ENCODE peak calls at places on chromosome 4, in eight cellular contexts. O is NCI-H69, X is astrocyte of the hippocampus, I is progenitor cell of endocrine pancreas, A is GM12892, C is nephron progenitor cell, Q is hippocampal formation, M is astrocyte of the cerebellum. N is an unnamed sample.

GRCh38 chr4:53640576-53641459 is 49.5 kb upstream of the LNX1 start:
- DNase-seq in I (no peak), X (peak), Q (no peak), M (no peak), A (no peak), C (no peak), O (no peak), N (no peak)

GRCh38 chr4:95231713-95232112 is 317.1 kb downstream of the UNC5C start:
- DNase-seq in O (peak), A (no peak), I (no peak), C (no peak), Q (no peak), X (no peak), M (no peak), N (no peak)

GRCh38 chr4:112752061-112752460 is 115.1 kb downstream of the LARP7 start:
- DNase-seq in M (no peak), X (no peak), Q (no peak), C (no peak), A (no peak), I (no peak), O (no peak), N (no peak)

GRCh38 chr4:48027653-48028052 is 11.1 kb downstream of the NIPAL1 start:
- DNase-seq in M (no peak), I (no peak), C (no peak), X (no peak), O (no peak), A (no peak), Q (no peak), N (no peak)

GRCh38 chr4:78534286-78534955 is 17.1 kb upstream of the ANXA3 start:
- DNase-seq in M (no peak), O (no peak), Q (no peak), C (no peak), X (peak), A (no peak), I (no peak), N (no peak)

GRCh38 chr4:76401654-76402053 is 19.3 kb downstream of the CCDC158 start:
- DNase-seq in I (no peak), A (no peak), C (no peak), O (no peak), X (no peak), M (no peak), Q (no peak), N (no peak)

GRCh38 chr4:27666943-27667342 is 806.3 kb downstream of the STIM2 start:
- DNase-seq in I (no peak), Q (no peak), M (no peak), C (no peak), A (no peak), O (peak), X (no peak), N (peak)

GRCh38 chr4:105050896-105051295 is 95.8 kb upstream of the TET2 start:
- DNase-seq in Q (no peak), C (no peak), X (peak), A (no peak), O (no peak), I (no peak), M (peak), N (no peak)

GRCh38 chr4:123547167-123547817 is 150.7 kb downstream of the SPRY1 start:
- DNase-seq in X (no peak), M (no peak), C (peak), A (no peak), O (peak), I (peak), Q (no peak), N (peak)

GRCh38 chr4:174713821-174714220 is 115.2 kb downstream of the GLRA3 start:
- DNase-seq in I (no peak), C (no peak), X (peak), Q (no peak), A (no peak), O (no peak), M (no peak), N (no peak)

GRCh38 chr4:75673027-75673958 is at the start of gene G3BP2:
- DNase-seq in X (peak), C (peak), I (peak), M (peak), Q (peak), O (peak), A (peak), N (peak)

GRCh38 chr4:119037709-119038463 is 97.7 kb upstream of the MYOZ2 start:
- DNase-seq in Q (no peak), C (no peak), M (no peak), A (no peak), O (no peak), X (no peak), I (no peak), N (no peak)

GRCh38 chr4:38128478-38129451 is 168.6 kb downstream of the PTTG2 start:
- DNase-seq in X (no peak), C (no peak), Q (no peak), I (no peak), M (no peak), A (no peak), O (peak), N (peak)

GRCh38 chr4:154004859-154005520 is 216.1 kb upstream of the SFRP2 start:
- DNase-seq in Q (no peak), X (peak), A (no peak), M (peak), I (no peak), O (no peak), C (no peak), N (no peak)

GRCh38 chr4:80367737-80368136 is 32.2 kb downstream of the CFAP299 start:
- DNase-seq in A (no peak), M (no peak), C (no peak), I (no peak), X (no peak), O (no peak), Q (no peak), N (no peak)

GRCh38 chr4:25913056-25913850 is 767 bp upstream of the SMIM20 start:
- DNase-seq in X (no peak), A (peak), O (peak), Q (no peak), I (no peak), C (no peak), M (no peak), N (no peak)

GRCh38 chr4:89788243-89789072 is 48.5 kb downstream of the SNCA start:
- DNase-seq in Q (no peak), O (peak), C (peak), M (no peak), I (no peak), A (no peak), X (peak), N (no peak)

GRCh38 chr4:179750374-179750773 is 2308.1 kb upstream of the AGA start:
- DNase-seq in X (peak), A (no peak), I (no peak), M (no peak), O (peak), C (no peak), Q (no peak), N (no peak)

GRCh38 chr4:156595041-156595440 is 376.6 kb downstream of the PDGFC start:
- DNase-seq in Q (peak), I (no peak), X (no peak), O (no peak), M (no peak), C (no peak), A (no peak), N (no peak)